ENCODE peak calls at places on chromosomes 1 and 21, in seven cellular contexts. F is germinal center; D is HFF-Myc; K is non-pigmented ciliary epithelial cell; T is activated naive CD4-positive, alpha-beta T cell treated with anti-CD3 and anti-CD28 coated beads, Interleukin-2, amount 10 ng/mL, durations not matched to agents 7 days and 5 days; B is HT1080; R is neuronal stem cell. P is an unnamed sample.
A peak's percentile ranks its signal among the peaks of the same experiment; 100 is the strongest.

GRCh38 chr1:198909973-198910372 is 271.1 kb downstream of the PTPRC start:
- DNase-seq in F (no peak), D (no peak), K (no peak), T (no peak), B (no peak), R (no peak), P (no peak)

GRCh38 chr1:183097438-183098051 is 74.3 kb downstream of the LAMC1 start:
- DNase-seq in F (no peak), D (peak; percentile 82), K (no peak), T (no peak), B (no peak), R (no peak), P (no peak)

GRCh38 chr21:32782698-32783097 is 11.1 kb upstream of the PAXBP1 start:
- DNase-seq in F (no peak), D (no peak), K (no peak), T (no peak), B (no peak), R (no peak), P (no peak)

GRCh38 chr1:22074803-22075202 is 22.3 kb downstream of the CDC42 start:
- DNase-seq in F (no peak), D (no peak), K (no peak), T (no peak), B (no peak), R (no peak), P (no peak)

GRCh38 chr21:36548866-36549265 is 68.9 kb upstream of the CLDN14 start:
- DNase-seq in F (no peak), D (no peak), K (no peak), T (no peak), B (no peak), R (no peak), P (no peak)

GRCh38 chr1:65904681-65905083 is 112.0 kb downstream of the PDE4B start:
- DNase-seq in F (no peak), D (no peak), K (no peak), T (no peak), B (peak; percentile 17), R (no peak), P (no peak)

GRCh38 chr1:62716397-62716796 is 28.2 kb upstream of the DOCK7 start:
- DNase-seq in F (no peak), D (no peak), K (no peak), T (no peak), B (no peak), R (no peak), P (no peak)

GRCh38 chr21:22536511-22536910 is 1538.3 kb downstream of the NCAM2 start:
- DNase-seq in F (no peak), D (no peak), K (peak; percentile 34), T (no peak), B (peak; percentile 92), R (no peak), P (no peak)

GRCh38 chr1:65141394-65141793 is 6.6 kb upstream of the AK4 start:
- DNase-seq in F (no peak), D (peak; percentile 63), K (no peak), T (no peak), B (peak; percentile 68), R (no peak), P (no peak)

GRCh38 chr1:32766328-32766972 is 50.7 kb downstream of the YARS1 start:
- DNase-seq in F (no peak), D (no peak), K (no peak), T (no peak), B (no peak), R (no peak), P (no peak)

GRCh38 chr1:53944469-53945182 is 873 bp downstream of the IFT25 start:
- DNase-seq in F (peak; percentile 35), D (no peak), K (no peak), T (peak; percentile 33), B (no peak), R (no peak), P (peak; percentile 14)

GRCh38 chr1:212562771-212563170 is 45.8 kb upstream of the ATF3 start:
- DNase-seq in F (no peak), D (no peak), K (no peak), T (no peak), B (no peak), R (no peak), P (no peak)

GRCh38 chr1:17646444-17647287 is 107.2 kb downstream of the ARHGEF10L start:
- DNase-seq in F (no peak), D (no peak), K (no peak), T (no peak), B (no peak), R (no peak), P (no peak)

GRCh38 chr1:246907472-246907871 is 24.3 kb downstream of the AHCTF1 start:
- DNase-seq in F (no peak), D (no peak), K (no peak), T (peak; percentile 33), B (peak; percentile 24), R (no peak), P (peak; percentile 20)

GRCh38 chr1:28790384-28791035 is 21.5 kb upstream of the OPRD1 start:
- DNase-seq in F (no peak), D (no peak), K (no peak), T (no peak), B (no peak), R (no peak), P (no peak)

GRCh38 chr1:44832068-44832700 is 10.9 kb downstream of the PTCH2 start:
- DNase-seq in F (no peak), D (no peak), K (no peak), T (no peak), B (no peak), R (no peak), P (no peak)

GRCh38 chr1:107963009-107963408 is 2.0 kb downstream of the VAV3 start:
- DNase-seq in F (no peak), D (no peak), K (no peak), T (no peak), B (no peak), R (no peak), P (no peak)

GRCh38 chr1:227776277-227776676 is 39.2 kb upstream of the PRSS38 start:
- DNase-seq in F (no peak), D (no peak), K (no peak), T (no peak), B (peak; percentile 56), R (no peak), P (no peak)

GRCh38 chr1:206908038-206908437 is 10.8 kb downstream of the IL24 start:
- DNase-seq in F (no peak), D (no peak), K (no peak), T (no peak), B (no peak), R (no peak), P (no peak)

GRCh38 chr1:68143633-68144032 is 88.7 kb downstream of the WLS start:
- DNase-seq in F (no peak), D (no peak), K (no peak), T (no peak), B (no peak), R (no peak), P (no peak)

GRCh38 chr1:154410185-154410827 is 5.2 kb downstream of the IL6R start:
- DNase-seq in F (no peak), D (no peak), K (no peak), T (peak; percentile 31), B (no peak), R (no peak), P (no peak)

GRCh38 chr1:41330588-41331545 is 30.4 kb upstream of the FOXO6 start:
- DNase-seq in F (no peak), D (no peak), K (no peak), T (no peak), B (no peak), R (no peak), P (no peak)

GRCh38 chr1:189432761-189433160 is 1044.9 kb downstream of the BRINP3 start:
- DNase-seq in F (no peak), D (no peak), K (no peak), T (no peak), B (peak; percentile 27), R (no peak), P (no peak)

GRCh38 chr1:115136106-115136505 is 46.8 kb upstream of the TSPAN2 start:
- DNase-seq in F (no peak), D (no peak), K (no peak), T (no peak), B (peak; percentile 29), R (no peak), P (no peak)

GRCh38 chr1:231107186-231107585 is 54.7 kb upstream of the TRIM67 start:
- DNase-seq in F (no peak), D (no peak), K (no peak), T (no peak), B (no peak), R (no peak), P (no peak)

GRCh38 chr1:42759114-42759513 is 7.7 kb downstream of the P3H1 start:
- DNase-seq in F (no peak), D (no peak), K (no peak), T (no peak), B (no peak), R (no peak), P (no peak)

GRCh38 chr1:5286244-5286643 is 631.8 kb downstream of the AJAP1 start:
- DNase-seq in F (no peak), D (no peak), K (no peak), T (peak; percentile 66), B (no peak), R (no peak), P (peak; percentile 41)

GRCh38 chr1:202135221-202135721 is 9.3 kb downstream of the ARL8A start:
- DNase-seq in F (peak; percentile 87), D (no peak), K (no peak), T (peak; percentile 61), B (peak; percentile 59), R (peak; percentile 71), P (peak; percentile 60)

GRCh38 chr1:89762431-89762800 is 58.4 kb upstream of the LRRC8D start:
- DNase-seq in F (no peak), D (no peak), K (no peak), T (no peak), B (no peak), R (peak; percentile 9), P (no peak)

GRCh38 chr1:119471566-119471965 is 35.4 kb upstream of the HSD3B1 start:
- DNase-seq in F (no peak), D (no peak), K (no peak), T (no peak), B (no peak), R (no peak), P (no peak)